ENCODE peak calls at places on chromosomes 11 and 22, in eight cellular contexts. K is GM23248; L is coronary artery; C is H9; Q is iris pigment epithelial cell; Y is AG09309; X is activated CD8-positive, alpha-beta memory T cell treated with anti-CD3 and anti-CD28 coated beads, Interleukin-2, amount 50 U/mL, for 48 hours; P is progenitor cell of endocrine pancreas. U is an unnamed sample.

GRCh38 chr11:118956094-118956846 is at the start of gene UPK2:
- DNase-seq in K (peak), L (peak), C (peak), Q (peak), Y (peak), X (peak), P (peak), U (peak)

GRCh38 chr11:65429724-65430405 is 7.3 kb downstream of the NEAT1 start:
- DNase-seq in K (peak), L (peak), C (no peak), Q (peak), Y (peak), X (peak), P (no peak), U (peak)

GRCh38 chr11:75898871-75899270 is 83.9 kb downstream of the UVRAG start:
- DNase-seq in K (no peak), L (no peak), C (no peak), Q (no peak), Y (no peak), X (no peak), P (no peak), U (no peak)

GRCh38 chr11:19595840-19596751 is 116.5 kb upstream of the NAV2 start:
- DNase-seq in K (peak), L (peak), C (no peak), Q (peak), Y (peak), X (no peak), P (no peak), U (peak)

GRCh38 chr22:47294222-47294532 is 531.7 kb downstream of the TBC1D22A start:
- DNase-seq in K (peak), L (peak), C (no peak), Q (peak), Y (peak), X (peak), P (no peak), U (peak)

GRCh38 chr22:46054091-46054877 is 77.3 kb upstream of the WNT7B start:
- DNase-seq in K (peak), L (peak), C (no peak), Q (peak), Y (no peak), X (peak), P (no peak), U (peak)

GRCh38 chr11:22433517-22433916 is 95.3 kb downstream of the SLC17A6 start:
- DNase-seq in K (no peak), L (no peak), C (no peak), Q (no peak), Y (no peak), X (no peak), P (no peak), U (no peak)

GRCh38 chr11:12671378-12671777 is 2.8 kb upstream of the TEAD1 start:
- DNase-seq in K (no peak), L (no peak), C (no peak), Q (peak), Y (no peak), X (no peak), P (no peak), U (no peak)

GRCh38 chr11:111081021-111081511 is 164.5 kb upstream of the POU2AF2 start:
- DNase-seq in K (peak), L (no peak), C (no peak), Q (no peak), Y (no peak), X (no peak), P (no peak), U (no peak)